ENCODE peak calls at places on chromosomes 16 and 17, in eight cellular contexts. H, Q, M, G, D, O, Y and E are unnamed samples.

GRCh38 chr16:56684926-56685590 is 2.8 kb downstream of the MT1X start:
- DNase-seq in O (no peak), H (no peak), Q (no peak), Y (no peak), G (no peak), D (no peak), M (no peak), E (no peak)

GRCh38 chr17:16875662-16876061 is 96.3 kb downstream of the TNFRSF13B start:
- DNase-seq in D (no peak), O (no peak), H (no peak), M (no peak), Y (no peak), Q (no peak), G (no peak), E (no peak)

GRCh38 chr16:87178977-87179376 is 138.2 kb downstream of the C16orf95 start:
- DNase-seq in D (no peak), M (peak), O (peak), H (no peak), Y (no peak), G (no peak), Q (peak), E (no peak)

GRCh38 chr17:59706900-59707181 is 389 bp downstream of the PTRH2 start:
- DNase-seq in M (no peak), D (peak), Q (no peak), Y (no peak), O (no peak), H (no peak), G (no peak), E (no peak)

GRCh38 chr17:74919440-74920305 is 3.4 kb downstream of the USH1G start:
- DNase-seq in Q (peak), O (peak), G (no peak), H (no peak), D (peak), M (no peak), Y (no peak), E (no peak)

GRCh38 chr17:7558544-7559306 is at the start of gene TNFSF13:
- DNase-seq in Y (no peak), M (no peak), H (no peak), O (no peak), G (no peak), D (no peak), Q (no peak), E (no peak)

GRCh38 chr16:9077001-9077809 is 14.2 kb upstream of the HAPSTR1 start:
- DNase-seq in H (no peak), G (no peak), Q (no peak), D (no peak), M (no peak), O (peak), Y (no peak), E (no peak)

GRCh38 chr16:85668676-85669424 is 19.9 kb downstream of the GINS2 start:
- DNase-seq in Y (no peak), G (no peak), Q (no peak), O (no peak), M (no peak), D (no peak), H (no peak), E (no peak)

GRCh38 chr17:80664217-80664780 is 119.7 kb downstream of the RPTOR start:
- DNase-seq in H (no peak), M (no peak), D (no peak), Y (no peak), G (no peak), O (no peak), Q (no peak), E (no peak)